ENCODE peak calls at places on chromosomes 6 and 20, in eight cellular contexts. Z is heart left ventricle, E is fibroblast of lung, Q is D721Med, U is fibroblast of pulmonary artery, M is Calu3, I is epithelial cell of esophagus, L is WTC11. H is an unnamed sample.

GRCh38 chr6:31729979-31730630 is 1.0 kb upstream of the DDAH2 start:
- DNase-seq in L (peak), Q (no peak), U (peak), M (peak), E (peak), Z (peak), I (peak), H (peak)

GRCh38 chr6:33692078-33692759 is 19.3 kb downstream of the UQCC2 start:
- DNase-seq in M (no peak), L (peak), Z (peak), U (peak), I (no peak), E (peak), Q (no peak), H (no peak)

GRCh38 chr20:20367681-20368413 is at the start of gene INSM1:
- DNase-seq in E (no peak), I (no peak), M (no peak), Z (no peak), U (no peak), L (peak), Q (no peak), H (no peak)

GRCh38 chr6:112330877-112331260 is 16.3 kb upstream of the RFPL4B start:
- DNase-seq in Z (no peak), Q (no peak), M (no peak), E (no peak), L (no peak), U (no peak), I (no peak), H (no peak)

GRCh38 chr6:118263929-118264486 is 284.1 kb upstream of the PLN start:
- DNase-seq in I (peak), E (peak), M (no peak), L (peak), U (peak), Z (no peak), Q (no peak), H (no peak)

GRCh38 chr6:116229287-116229913 is 24.5 kb downstream of the TSPYL4 start:
- DNase-seq in U (peak), Q (peak), I (peak), Z (peak), M (no peak), L (peak), E (peak), H (no peak)

GRCh38 chr6:142946181-142946923 is 1.4 kb upstream of the HIVEP2 start:
- DNase-seq in Q (no peak), E (peak), I (peak), Z (peak), U (peak), M (peak), L (peak), H (peak)

GRCh38 chr6:76856065-76856464 is 607.2 kb downstream of the HTR1B start:
- DNase-seq in M (no peak), L (no peak), Q (no peak), Z (no peak), I (no peak), E (no peak), U (no peak), H (no peak)

GRCh38 chr20:60206259-60206658 is 248.0 kb downstream of the CDH26 start:
- DNase-seq in M (peak), L (peak), Z (no peak), Q (no peak), E (peak), U (peak), I (peak), H (peak)

GRCh38 chr20:58788896-58789295 is 61.8 kb downstream of the GNAS-AS1 start:
- DNase-seq in Q (no peak), U (no peak), L (no peak), I (no peak), M (no peak), E (no peak), Z (no peak), H (no peak)

GRCh38 chr6:39806277-39806676 is 14.1 kb downstream of the DAAM2 start:
- DNase-seq in E (peak), L (no peak), Z (no peak), Q (no peak), M (no peak), I (no peak), U (peak), H (no peak)

GRCh38 chr6:136739071-136739470 is 53.2 kb downstream of the MAP3K5 start:
- DNase-seq in Q (no peak), Z (no peak), U (no peak), L (no peak), I (no peak), M (no peak), E (no peak), H (no peak)

GRCh38 chr6:148593130-148593812 is 153.6 kb upstream of the UST start:
- DNase-seq in E (peak), U (no peak), Q (no peak), L (no peak), Z (no peak), M (no peak), I (no peak), H (no peak)

GRCh38 chr6:112833546-112834215 is 486.6 kb downstream of the RFPL4B start:
- DNase-seq in Q (no peak), I (peak), Z (no peak), U (peak), E (peak), L (no peak), M (no peak), H (no peak)

GRCh38 chr6:30885999-30886896 is 1.9 kb downstream of the DDR1 start:
- DNase-seq in I (peak), Q (peak), L (peak), M (peak), Z (no peak), U (peak), E (peak), H (peak)

GRCh38 chr6:31128093-31128676 is 7.9 kb upstream of the CDSN start:
- DNase-seq in L (peak), M (peak), U (peak), Q (peak), Z (no peak), E (no peak), I (peak), H (peak)

GRCh38 chr6:164396071-164397047 is 913.0 kb downstream of the C6orf118 start:
- DNase-seq in Q (no peak), Z (no peak), E (peak), L (no peak), M (no peak), U (no peak), I (no peak), H (no peak)

GRCh38 chr20:8144282-8145245 is 12.5 kb downstream of the PLCB1 start:
- DNase-seq in Q (no peak), I (peak), M (no peak), L (no peak), E (peak), U (peak), Z (no peak), H (no peak)

GRCh38 chr6:167678102-167679101 is 148.3 kb upstream of the AFDN start:
- DNase-seq in Q (no peak), I (no peak), L (peak), Z (no peak), M (no peak), U (peak), E (peak), H (no peak)

GRCh38 chr6:160139420-160139851 is 17.8 kb downstream of the SLC22A1 start:
- DNase-seq in E (peak), Z (no peak), U (peak), M (no peak), L (no peak), I (peak), Q (no peak), H (no peak)

GRCh38 chr20:23068283-23068682 is 17.8 kb downstream of the CD93 start:
- DNase-seq in M (no peak), L (no peak), U (no peak), Z (no peak), E (no peak), Q (no peak), I (no peak), H (no peak)

GRCh38 chr20:43558412-43559146 is at the start of gene SGK2:
- DNase-seq in L (no peak), I (peak), E (peak), U (peak), M (peak), Z (no peak), Q (no peak), H (no peak)

GRCh38 chr6:5098501-5099270 is 13.5 kb downstream of the PPP1R3G start:
- DNase-seq in I (no peak), M (no peak), E (no peak), U (no peak), Z (no peak), L (no peak), Q (no peak), H (no peak)

GRCh38 chr20:50278684-50279531 is 88.3 kb downstream of the CEBPB start:
- DNase-seq in U (peak), M (peak), Z (peak), E (no peak), Q (no peak), L (no peak), I (peak), H (no peak)

GRCh38 chr6:30726506-30727413 is 6.6 kb downstream of the TUBB start:
- DNase-seq in Z (no peak), M (no peak), L (no peak), U (no peak), E (no peak), Q (no peak), I (no peak), H (no peak)

GRCh38 chr6:6591778-6592388 is 3.4 kb downstream of the LY86 start:
- DNase-seq in M (no peak), E (no peak), Z (no peak), I (no peak), L (no peak), U (no peak), Q (no peak), H (peak)
- TF ChIP-seq CTCF in M (no peak), E (no peak), Z (no peak), I (no peak), L (no peak), U (no peak), Q (no peak), H (no peak)

GRCh38 chr6:100968934-100969333 is 87.8 kb upstream of the ASCC3 start:
- DNase-seq in Q (no peak), I (no peak), E (no peak), U (no peak), M (no peak), Z (no peak), L (peak), H (no peak)
- TF ChIP-seq CTCF in Q (no peak), I (no peak), E (no peak), U (no peak), M (no peak), Z (no peak), L (no peak), H (no peak)

GRCh38 chr6:72696055-72696454 is 74.2 kb downstream of the KCNQ5 start:
- DNase-seq in U (no peak), Q (no peak), Z (no peak), I (no peak), E (no peak), M (no peak), L (no peak), H (no peak)
- TF ChIP-seq CTCF in U (no peak), Q (no peak), Z (no peak), I (no peak), E (no peak), M (no peak), L (no peak), H (no peak)

GRCh38 chr20:62832212-62832922 is 15.5 kb downstream of the COL9A3 start:
- DNase-seq in I (no peak), U (no peak), M (peak), L (peak), Z (peak), E (peak), Q (no peak), H (peak)
- TF ChIP-seq CTCF in I (no peak), U (no peak), M (no peak), L (no peak), Z (no peak), E (no peak), Q (no peak), H (no peak)

GRCh38 chr6:16761469-16762264 is 407 bp upstream of the ATXN1 start:
- DNase-seq in Z (peak), U (peak), I (peak), E (peak), Q (no peak), M (peak), L (peak), H (peak)
- TF ChIP-seq CTCF in Z (no peak), U (no peak), I (peak), E (no peak), Q (no peak), M (no peak), L (no peak), H (peak)

GRCh38 chr6:90098025-90098474 is 198.6 kb downstream of the BACH2 start:
- DNase-seq in M (no peak), Q (no peak), U (peak), E (peak), Z (no peak), L (no peak), I (peak), H (no peak)
- TF ChIP-seq CTCF in M (peak), Q (peak), U (peak), E (peak), Z (peak), L (no peak), I (peak), H (no peak)

H was measured in GM10248.